ENCODE peak calls at places on chromosomes 16 and 17, in eight cellular contexts. Y is effector memory CD8-positive, alpha-beta T cell; L is WTC11; W is GM12891; O is central memory CD8-positive, alpha-beta T cell; B is naive thymus-derived CD8-positive, alpha-beta T cell; E is AG08396; C is smooth muscle cell of the brain vasculature. J is an unnamed sample.

GRCh38 chr17:61057257-61057656 is 342.4 kb upstream of the TBX2 start:
- DNase-seq in Y (no peak), L (no peak), W (no peak), O (no peak), B (no peak), E (no peak), C (no peak), J (no peak)

GRCh38 chr16:29862383-29862883 is 593 bp downstream of the CDIPT start:
- DNase-seq in Y (no peak), L (no peak), W (no peak), O (no peak), B (no peak), E (peak), C (no peak), J (no peak)

GRCh38 chr16:77849640-77850258 is 61.4 kb downstream of the VAT1L start:
- DNase-seq in Y (no peak), L (no peak), W (no peak), O (no peak), B (no peak), E (no peak), C (no peak), J (no peak)

GRCh38 chr17:31470592-31470991 is 79.1 kb downstream of the RAB11FIP4 start:
- DNase-seq in Y (no peak), L (no peak), W (no peak), O (no peak), B (no peak), E (no peak), C (no peak), J (no peak)

GRCh38 chr17:80619535-80620235 is 75.0 kb downstream of the RPTOR start:
- DNase-seq in Y (no peak), L (no peak), W (no peak), O (no peak), B (no peak), E (peak), C (no peak), J (no peak)

GRCh38 chr17:62656446-62656845 is 29.0 kb downstream of the MRC2 start:
- DNase-seq in Y (no peak), L (peak), W (no peak), O (no peak), B (no peak), E (no peak), C (no peak), J (no peak)

GRCh38 chr17:59811209-59811608 is 81.5 kb downstream of the TUBD1 start:
- DNase-seq in Y (no peak), L (no peak), W (no peak), O (no peak), B (no peak), E (no peak), C (no peak), J (no peak)

GRCh38 chr16:82182237-82183003 is 12.4 kb upstream of the MPHOSPH6 start:
- DNase-seq in Y (no peak), L (no peak), W (no peak), O (no peak), B (no peak), E (no peak), C (no peak), J (no peak)

GRCh38 chr16:53865492-53865863 is 161.5 kb downstream of the FTO start:
- DNase-seq in Y (no peak), L (no peak), W (no peak), O (no peak), B (no peak), E (no peak), C (no peak), J (peak)

GRCh38 chr17:28174352-28175046 is 132.0 kb downstream of the NLK start:
- DNase-seq in Y (no peak), L (no peak), W (peak), O (no peak), B (peak), E (no peak), C (no peak), J (no peak)

GRCh38 chr17:73639926-73640325 is 4.3 kb downstream of the SDK2 start:
- DNase-seq in Y (no peak), L (no peak), W (no peak), O (no peak), B (no peak), E (no peak), C (no peak), J (no peak)

J was measured in pulmonary artery endothelial cell.